ENCODE peak calls at places on chromosomes 2 and 18, in four cellular contexts. A is PC-3, X is A673, W is hepatocyte. V is an unnamed sample.

GRCh38 chr2:219418570-219419189 is 503 bp downstream of the DES start:
- DNase-seq in A (no peak), X (no peak), W (no peak), V (no peak)

GRCh38 chr2:10835052-10835970 is 22.7 kb upstream of the PDIA6 start:
- DNase-seq in A (peak), X (peak), W (peak), V (peak)

GRCh38 chr2:8412586-8412985 is 269.3 kb upstream of the ID2 start:
- DNase-seq in A (no peak), X (peak), W (peak), V (no peak)

GRCh38 chr2:85503611-85504433 is 35.1 kb upstream of the MAT2A start:
- DNase-seq in A (peak), X (no peak), W (no peak), V (peak)

GRCh38 chr2:20443276-20443920 is 3.5 kb upstream of the RHOB start:
- DNase-seq in A (peak), X (peak), W (peak), V (no peak)

GRCh38 chr2:210663574-210663973 is 107.2 kb downstream of the CPS1 start:
- DNase-seq in A (peak), X (peak), W (peak), V (peak)

GRCh38 chr2:128396500-128396891 is 77.8 kb upstream of the HS6ST1 start:
- DNase-seq in A (peak), X (peak), W (peak), V (peak)

GRCh38 chr2:63696496-63696895 is 107.7 kb downstream of the MDH1 start:
- DNase-seq in A (peak), X (no peak), W (no peak), V (peak)

GRCh38 chr18:39862341-39862740 is 2092.7 kb upstream of the PIK3C3 start:
- DNase-seq in A (no peak), X (no peak), W (no peak), V (peak)

GRCh38 chr2:73078457-73079411 is 7.2 kb upstream of the SFXN5 start:
- DNase-seq in A (no peak), X (no peak), W (no peak), V (no peak)

GRCh38 chr2:81304154-81304830 is 999.7 kb upstream of the LRRTM1 start:
- DNase-seq in A (peak), X (no peak), W (peak), V (no peak)

GRCh38 chr2:239382384-239382880 is 18.4 kb downstream of the HDAC4 start:
- DNase-seq in A (no peak), X (no peak), W (no peak), V (no peak)

GRCh38 chr2:220270506-220271070 is 643.2 kb downstream of the SLC4A3 start:
- DNase-seq in A (no peak), X (peak), W (no peak), V (peak)

GRCh38 chr2:133135035-133135654 is 433.1 kb downstream of the NCKAP5 start:
- DNase-seq in A (no peak), X (no peak), W (no peak), V (no peak)

GRCh38 chr2:54041135-54041534 is 70.3 kb upstream of the PSME4 start:
- DNase-seq in A (peak), X (no peak), W (no peak), V (peak)

GRCh38 chr2:161681043-161681442 is 56.8 kb downstream of the SLC4A10 start:
- DNase-seq in A (peak), X (peak), W (no peak), V (peak)

GRCh38 chr18:38497281-38497680 is 931.7 kb upstream of the CELF4 start:
- DNase-seq in A (no peak), X (no peak), W (no peak), V (peak)

GRCh38 chr18:64777561-64777960 is 628.7 kb upstream of the LINC00305 start:
- DNase-seq in A (no peak), X (no peak), W (no peak), V (no peak)

GRCh38 chr2:134773372-134774073 is 54.7 kb upstream of the TMEM163 start:
- DNase-seq in A (no peak), X (no peak), W (no peak), V (no peak)

GRCh38 chr2:143357956-143358355 is 228.7 kb downstream of the ARHGAP15 start:
- DNase-seq in A (no peak), X (no peak), W (no peak), V (no peak)

GRCh38 chr18:52992041-52992440 is 652.0 kb downstream of the DCC start:
- DNase-seq in A (no peak), X (peak), W (peak), V (no peak)

GRCh38 chr2:219991116-219991515 is 363.7 kb downstream of the SLC4A3 start:
- DNase-seq in A (no peak), X (no peak), W (no peak), V (no peak)

GRCh38 chr2:10243926-10244270 is 58.8 kb upstream of the HPCAL1 start:
- DNase-seq in A (no peak), X (no peak), W (no peak), V (no peak)

GRCh38 chr18:79583426-79583825 is 96.2 kb upstream of the CTDP1 start:
- DNase-seq in A (no peak), X (no peak), W (no peak), V (no peak)

DNA sequence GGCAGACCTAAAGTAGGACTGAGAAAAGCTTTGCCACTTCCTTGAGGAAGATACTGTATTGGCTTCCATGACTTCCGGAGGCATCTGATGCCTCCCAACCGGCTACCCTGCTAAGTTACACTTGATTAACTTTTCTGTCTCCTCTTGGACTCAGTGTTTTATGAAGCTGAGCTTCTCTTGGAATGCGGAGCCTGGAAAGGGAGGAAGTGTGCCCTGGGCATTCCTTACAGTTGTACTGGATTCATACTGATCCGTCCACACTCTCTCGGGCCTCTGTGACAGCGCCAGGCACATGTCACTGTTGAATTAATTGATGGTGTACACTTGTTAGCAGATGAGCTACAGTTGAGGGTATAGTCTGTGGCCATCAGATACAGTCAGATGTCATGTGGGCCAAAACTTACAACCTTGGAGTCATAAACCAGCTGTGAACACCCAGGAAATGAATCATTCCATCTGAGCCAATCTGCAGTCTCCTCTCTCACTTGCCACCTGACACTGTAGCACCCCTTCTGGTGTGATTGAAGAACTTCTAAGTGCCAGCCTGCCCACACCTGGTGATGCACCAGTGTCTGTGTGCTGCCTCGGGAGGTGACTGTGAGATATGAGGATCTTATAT is 122.5 kb downstream of the FHOD3 start:
- DNase-seq in A (peak), X (no peak), W (peak), V (peak)
- TF ChIP-seq CTCF in A (peak), X (no peak), W (no peak), V (peak)

GRCh38 chr2:153478289-153479261 is at the start of gene RPRM:
- DNase-seq in A (peak), X (peak), W (peak), V (peak)
- TF ChIP-seq EZH2 in A (no peak), X (no peak), W (peak), V (peak)

GRCh38 chr2:127387655-127388422 is at the start of gene MAP3K2:
- DNase-seq in A (peak), X (peak), W (peak), V (peak)

GRCh38 chr2:127388423-127389164 is 819 bp upstream of the MAP3K2 start:
- DNase-seq in A (peak), X (no peak), W (peak), V (peak)

GRCh38 chr2:127384529-127384928 is 3.2 kb downstream of the MAP3K2 start:
- DNase-seq in A (no peak), X (no peak), W (no peak), V (no peak)

GRCh38 chr2:127386764-127387654 is 766 bp downstream of the MAP3K2 start:
- DNase-seq in A (peak), X (peak), W (peak), V (peak)

DNA sequence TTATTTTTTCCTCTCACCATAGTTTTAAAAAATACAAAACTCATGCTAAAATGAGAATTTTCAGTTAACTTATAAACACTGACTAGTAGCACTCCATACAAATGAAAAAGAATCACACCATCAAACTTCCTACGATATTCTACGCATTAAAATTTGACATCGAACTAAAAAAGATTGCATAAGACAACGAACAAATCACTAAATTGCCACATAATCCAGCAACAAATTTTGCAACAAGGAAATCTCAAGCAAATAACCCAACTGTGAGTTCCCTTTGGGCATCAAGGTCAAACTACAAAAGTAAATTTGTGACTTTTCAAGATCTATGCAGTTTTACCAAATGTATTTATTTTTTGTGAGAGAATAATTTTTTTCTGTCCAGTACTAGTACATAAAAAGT is 1.5 kb downstream of the MAP3K2 start:
- DNase-seq in A (no peak), X (no peak), W (no peak), V (no peak)
- H3K27ac ChIP-seq in A (no peak), X (peak), W (peak), V (peak)

GRCh38 chr2:27060323-27060722 is 8.9 kb downstream of the AGBL5 start:
- DNase-seq in A (no peak), X (no peak), W (no peak), V (no peak)
- TF ChIP-seq CTCF in A (no peak), X (no peak), W (no peak), V (no peak)

GRCh38 chr2:233938676-233939370 is 21.6 kb downstream of the TRPM8 start:
- DNase-seq in A (no peak), X (no peak), W (no peak), V (no peak)
- TF ChIP-seq EZH2 in A (no peak), X (no peak), W (no peak), V (no peak)

GRCh38 chr2:230685165-230685560 is 27.5 kb upstream of the CAB39 start:
- DNase-seq in A (no peak), X (no peak), W (no peak), V (no peak)

GRCh38 chr2:230690439-230690838 is 22.2 kb upstream of the CAB39 start:
- DNase-seq in A (peak), X (no peak), W (no peak), V (no peak)

GRCh38 chr2:230691005-230691647 is 21.5 kb upstream of the CAB39 start:
- DNase-seq in A (peak), X (no peak), W (peak), V (peak)

GRCh38 chr2:230684222-230685164 is 28.1 kb upstream of the CAB39 start:
- DNase-seq in A (peak), X (no peak), W (peak), V (peak)

GRCh38 chr2:230687498-230687897 is 25.1 kb upstream of the CAB39 start:
- DNase-seq in A (peak), X (no peak), W (peak), V (peak)
- H3K27ac ChIP-seq in A (peak), X (no peak), W (peak), V (peak)

GRCh38 chr2:46490521-46491141 is 11.3 kb downstream of the TMEM247 start:
- DNase-seq in A (no peak), X (peak), W (no peak), V (no peak)
- TF ChIP-seq CTCF in A (no peak), X (no peak), W (no peak), V (no peak)

DNA sequence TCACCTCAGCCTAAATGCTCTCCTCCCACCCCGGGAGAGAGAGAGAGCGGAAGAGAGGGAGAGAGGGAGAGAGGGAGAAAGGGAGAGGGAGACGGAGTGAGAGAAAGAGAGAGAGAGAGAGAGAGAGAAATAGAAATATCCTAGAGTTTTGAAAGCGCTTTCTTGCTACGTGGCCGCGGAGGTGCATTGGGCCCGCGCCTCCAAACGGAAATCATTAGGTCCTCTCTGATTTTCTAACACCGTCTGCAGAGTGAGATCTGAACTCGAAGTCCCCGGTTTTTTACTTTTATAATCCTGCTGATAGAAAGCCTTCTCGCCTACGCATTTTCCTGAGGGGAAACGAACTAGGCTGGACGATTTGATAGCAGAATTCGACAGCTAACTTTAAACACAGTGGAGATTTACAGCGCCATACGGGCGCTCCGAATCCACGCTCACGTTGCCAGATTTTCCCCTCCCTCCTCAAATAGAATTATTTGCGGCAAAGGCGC is 912 bp upstream of the EVX2 start:
- DNase-seq in A (no peak), X (peak), W (no peak), V (no peak)
- TF ChIP-seq EZH2 in A (no peak), X (no peak), W (peak), V (no peak)